ENCODE peak calls at places on chromosomes 13 and 19, in eight cellular contexts. Y is lower leg skin; O is naive thymus-derived CD4-positive, alpha-beta T cell; A is cardiac fibroblast; J is effector CD4-positive, alpha-beta T cell; Z is IMR-90; P is activated T-cell treated with anti-CD3 and anti-CD28 coated beads for 24 hours; W is pulmonary artery endothelial cell. U is an unnamed sample.

GRCh38 chr19:56109216-56109615 is 11.9 kb downstream of the ZNF787 start:
- DNase-seq in J (no peak), O (no peak), Z (peak), W (no peak), Y (no peak), A (peak), P (no peak), U (peak)

GRCh38 chr19:8413593-8413923 is 453 bp downstream of the MARCHF2 start:
- DNase-seq in O (no peak), J (no peak), Y (no peak), P (no peak), A (no peak), Z (no peak), W (no peak), U (no peak)

GRCh38 chr19:10521461-10522216 is 4.4 kb upstream of the S1PR5 start:
- DNase-seq in O (no peak), J (no peak), Y (no peak), A (no peak), W (no peak), Z (no peak), P (no peak), U (no peak)

GRCh38 chr13:30762643-30763042 is 27.3 kb downstream of the ALOX5AP start:
- DNase-seq in Z (peak), W (no peak), A (peak), Y (no peak), O (no peak), J (no peak), P (no peak), U (no peak)

GRCh38 chr19:56547535-56547934 is 8.8 kb downstream of the ZFP28 start:
- DNase-seq in J (no peak), Y (no peak), P (no peak), W (no peak), A (no peak), O (no peak), Z (no peak), U (no peak)

GRCh38 chr19:52689804-52690394 is 44.9 kb downstream of the ZNF611 start:
- DNase-seq in P (peak), O (no peak), J (peak), Y (peak), W (no peak), A (no peak), Z (no peak), U (peak)

GRCh38 chr19:633068-633785 is at the start of gene POLRMT:
- DNase-seq in W (peak), J (peak), O (peak), Z (peak), P (peak), A (peak), Y (peak), U (peak)

GRCh38 chr13:77429320-77430142 is 102.6 kb upstream of the MYCBP2 start:
- DNase-seq in J (no peak), Y (no peak), Z (no peak), O (no peak), P (peak), A (peak), W (no peak), U (no peak)

GRCh38 chr19:2567580-2567979 is 91.7 kb downstream of the GADD45B start:
- DNase-seq in J (no peak), P (no peak), O (no peak), W (no peak), Z (no peak), A (no peak), Y (peak), U (no peak)

GRCh38 chr13:24180743-24181384 is 20.3 kb downstream of the SPATA13 start:
- DNase-seq in O (no peak), Z (peak), Y (no peak), W (no peak), A (peak), P (no peak), J (no peak), U (no peak)

GRCh38 chr19:57506163-57506562 is 6.4 kb downstream of the ZNF773 start:
- DNase-seq in Y (no peak), P (no peak), Z (no peak), A (no peak), J (no peak), O (no peak), W (no peak), U (no peak)

GRCh38 chr19:728011-728410 is 19.3 kb downstream of the PALM start:
- DNase-seq in W (peak), O (no peak), Z (no peak), P (no peak), A (peak), J (no peak), Y (peak), U (no peak)

GRCh38 chr19:10692673-10693264 is 8.5 kb upstream of the QTRT1 start:
- DNase-seq in Z (no peak), P (no peak), W (no peak), J (no peak), Y (no peak), O (no peak), A (no peak), U (no peak)

GRCh38 chr13:51249767-51250741 is 27.9 kb downstream of the FAM124A start:
- DNase-seq in Z (no peak), Y (no peak), W (no peak), O (no peak), J (no peak), P (no peak), A (peak), U (no peak)

GRCh38 chr13:67369895-67370660 is 139.9 kb upstream of the PCDH9 start:
- DNase-seq in P (no peak), Z (peak), Y (no peak), O (no peak), J (no peak), A (peak), W (no peak), U (peak)

GRCh38 chr13:110471156-110471832 is 90.2 kb downstream of the RAB20 start:
- DNase-seq in O (no peak), W (no peak), P (no peak), Y (no peak), Z (no peak), A (peak), J (no peak), U (no peak)

GRCh38 chr19:16051254-16052025 is 24.9 kb upstream of the TPM4 start:
- DNase-seq in W (no peak), O (peak), P (peak), A (peak), Y (peak), J (peak), Z (no peak), U (no peak)

GRCh38 chr19:29752450-29753025 is 37.5 kb upstream of the C19orf12 start:
- DNase-seq in O (no peak), Y (no peak), W (no peak), Z (no peak), P (no peak), A (no peak), J (no peak), U (no peak)

U was measured in GM03348.